ENCODE peak calls at places on chromosomes 3 and 15, in four cellular contexts. T is transverse colon, O is heart left ventricle, H is HCT116. U is an unnamed sample.

GRCh38 chr3:187112934-187113793 is 26.1 kb downstream of the RPL39L start:
- DNase-seq in T (no peak), O (no peak), H (peak), U (no peak)

GRCh38 chr15:39270976-39271375 is 309.9 kb upstream of the THBS1 start:
- DNase-seq in T (no peak), O (no peak), H (no peak), U (no peak)

GRCh38 chr3:130934442-130935089 is 40.7 kb downstream of the ATP2C1 start:
- DNase-seq in T (no peak), O (no peak), H (no peak), U (no peak)

GRCh38 chr3:102114264-102114979 is 265.1 kb downstream of the NFKBIZ start:
- DNase-seq in T (no peak), O (no peak), H (no peak), U (no peak)

GRCh38 chr3:76715426-76715825 is 324.5 kb upstream of the ROBO2 start:
- DNase-seq in T (no peak), O (no peak), H (no peak), U (no peak)

GRCh38 chr3:160447544-160447943 is 2.0 kb downstream of the TRIM59 start:
- DNase-seq in T (no peak), O (no peak), H (no peak), U (no peak)

GRCh38 chr15:61624950-61625349 is 395.8 kb upstream of the RORA start:
- DNase-seq in T (no peak), O (no peak), H (no peak), U (no peak)

GRCh38 chr3:99883138-99883461 is 65.4 kb downstream of the CMSS1 start:
- DNase-seq in T (no peak), O (no peak), H (no peak), U (no peak)

GRCh38 chr15:97961067-97961954 is 808 bp downstream of the ARRDC4 start:
- DNase-seq in T (peak), O (peak), H (peak), U (peak)

GRCh38 chr3:122975163-122975923 is 52.2 kb downstream of the SEMA5B start:
- DNase-seq in T (peak), O (no peak), H (no peak), U (no peak)

GRCh38 chr15:83734487-83734886 is 80.6 kb downstream of the ADAMTSL3 start:
- DNase-seq in T (no peak), O (no peak), H (peak), U (no peak)

GRCh38 chr3:24156466-24156865 is 211.4 kb downstream of the NR1D2 start:
- DNase-seq in T (no peak), O (no peak), H (peak), U (no peak)

GRCh38 chr3:108416111-108416869 is 94.1 kb downstream of the MYH15 start:
- DNase-seq in T (no peak), O (no peak), H (no peak), U (no peak)

GRCh38 chr15:40815042-40815678 is 7.9 kb upstream of the DNAJC17 start:
- DNase-seq in T (no peak), O (peak), H (no peak), U (peak)

GRCh38 chr15:70802629-70803028 is 39.3 kb upstream of the UACA start:
- DNase-seq in T (no peak), O (no peak), H (no peak), U (no peak)

GRCh38 chr3:192467230-192468186 is 259.8 kb downstream of the FGF12 start:
- DNase-seq in T (peak), O (peak), H (peak), U (peak)

GRCh38 chr3:24069045-24069444 is 124.0 kb downstream of the NR1D2 start:
- DNase-seq in T (peak), O (no peak), H (no peak), U (no peak)

GRCh38 chr3:151101270-151101954 is 15.9 kb downstream of the MED12L start:
- DNase-seq in T (no peak), O (peak), H (no peak), U (no peak)

GRCh38 chr3:48432411-48433371 is 2.8 kb upstream of the PLXNB1 start:
- DNase-seq in T (peak), O (no peak), H (peak), U (no peak)

GRCh38 chr3:16147226-16147625 is 27.3 kb upstream of the GALNT15 start:
- DNase-seq in T (no peak), O (no peak), H (no peak), U (no peak)

GRCh38 chr3:182979103-182979697 is 1.1 kb downstream of the DCUN1D1 start:
- DNase-seq in T (no peak), O (no peak), H (no peak), U (no peak)

GRCh38 chr3:16838561-16838960 is 46.2 kb upstream of the PLCL2 start:
- DNase-seq in T (peak), O (no peak), H (no peak), U (peak)

GRCh38 chr15:52559583-52559982 is 9.2 kb downstream of the ARPP19 start:
- DNase-seq in T (no peak), O (no peak), H (no peak), U (no peak)

GRCh38 chr3:20930034-20930433 is 744.0 kb upstream of the SGO1 start:
- DNase-seq in T (no peak), O (no peak), H (no peak), U (no peak)

GRCh38 chr3:159253860-159254259 is 452.0 kb downstream of the MFSD1 start:
- DNase-seq in T (no peak), O (no peak), H (no peak), U (no peak)

GRCh38 chr3:101532783-101533602 is 20.0 kb upstream of the SENP7 start:
- DNase-seq in T (no peak), O (no peak), H (no peak), U (no peak)

GRCh38 chr3:123789760-123790159 is 94.4 kb downstream of the MYLK start:
- DNase-seq in T (no peak), O (no peak), H (no peak), U (no peak)

GRCh38 chr3:189766416-189766815 is 135.2 kb downstream of the TP63 start:
- DNase-seq in T (no peak), O (no peak), H (no peak), U (no peak)

GRCh38 chr15:65342493-65342892 is 35.3 kb downstream of the IGDCC3 start:
- DNase-seq in T (no peak), O (no peak), H (no peak), U (no peak)
- TF ChIP-seq POLR2A in T (no peak), O (no peak), H (no peak), U (no peak)

GRCh38 chr15:26083457-26084350 is 220.6 kb upstream of the ATP10A start:
- DNase-seq in T (no peak), O (no peak), H (no peak), U (no peak)

GRCh38 chr15:26082833-26083174 is 219.7 kb upstream of the ATP10A start:
- DNase-seq in T (no peak), O (no peak), H (no peak), U (no peak)

GRCh38 chr15:26087395-26087794 is 224.3 kb upstream of the ATP10A start:
- DNase-seq in T (no peak), O (no peak), H (no peak), U (no peak)

GRCh38 chr15:26082069-26082832 is 219.1 kb upstream of the ATP10A start:
- DNase-seq in T (peak), O (peak), H (no peak), U (peak)

GRCh38 chr15:26081758-26082068 is 218.6 kb upstream of the ATP10A start:
- DNase-seq in T (no peak), O (no peak), H (no peak), U (peak)
- H3K4me3 ChIP-seq in T (no peak), O (peak), H (no peak), U (peak)

GRCh38 chr3:136751259-136752045 is 726 bp downstream of the STAG1 start:
- DNase-seq in T (peak), O (peak), H (no peak), U (peak)
- TF ChIP-seq POLR2A in T (peak), O (no peak), H (no peak), U (no peak)

GRCh38 chr15:101543026-101543390 is 53.5 kb upstream of the PCSK6 start:
- DNase-seq in T (no peak), O (no peak), H (no peak), U (no peak)
- H3K4me3 ChIP-seq in T (no peak), O (no peak), H (no peak), U (no peak)

DNA sequence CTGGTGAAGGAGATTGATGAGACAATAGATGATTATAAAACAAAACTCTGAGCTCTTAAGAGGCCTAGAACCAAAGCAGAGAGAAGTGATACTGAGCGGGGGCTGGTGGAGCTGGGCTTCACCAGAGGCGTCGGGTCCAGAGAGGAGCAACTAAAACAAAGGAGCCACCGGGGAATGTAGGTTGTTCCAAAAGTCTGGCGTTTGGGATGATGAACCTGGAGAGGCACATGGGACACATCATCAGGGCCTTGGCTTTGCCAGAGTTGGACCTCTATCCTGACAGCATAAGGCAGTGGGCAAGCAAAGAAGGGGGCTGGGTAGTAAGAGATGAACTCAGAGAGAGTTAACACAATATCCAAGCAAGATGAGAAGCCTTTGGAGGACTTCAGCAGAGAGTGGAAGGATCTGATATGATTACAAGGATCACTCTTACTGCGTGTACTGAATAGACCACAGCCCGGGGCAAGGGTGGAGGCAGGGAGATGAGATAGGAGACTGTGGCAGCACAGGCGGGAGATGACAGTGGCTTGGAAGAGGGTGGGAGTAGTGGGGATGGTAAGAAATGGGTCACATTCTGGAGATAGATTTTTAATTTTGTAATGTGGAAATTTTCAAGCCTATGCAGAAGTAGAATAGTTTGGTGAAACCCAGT is 36.0 kb upstream of the RASA2 start:
- DNase-seq in T (no peak), O (no peak), H (no peak), U (no peak)
- TF ChIP-seq POLR2A in T (no peak), O (no peak), H (no peak), U (no peak)

GRCh38 chr3:73342077-73342476 is 280.6 kb downstream of the EBLN2 start:
- DNase-seq in T (no peak), O (no peak), H (no peak), U (no peak)

GRCh38 chr3:73341272-73341671 is 279.8 kb downstream of the EBLN2 start:
- DNase-seq in T (no peak), O (no peak), H (no peak), U (no peak)
- H3K4me3 ChIP-seq in T (no peak), O (no peak), H (no peak), U (no peak)